ENCODE peak calls at places on chromosomes 6 and 20, in five cellular contexts. One of them, this sample, is unnamed.

GRCh38 chr20:31488171-31488570 is 13.1 kb downstream of the REM1 start:
- DNase-seq in H7: no peak
- DNase-seq in GF-D8: no peak
- DNase-seq in stimulated activated CD4-positive, alpha-beta T cell treated with anti-CD3 and anti-CD28 coated beads, Interleukin-15, amount 100 ng/mL, for 1 hour: no peak
- DNase-seq in cardiac muscle cell: no peak
- DNase-seq in this sample: no peak

GRCh38 chr20:1467355-1468116 is 887 bp upstream of the NSFL1C start:
- DNase-seq in H7: peak
- DNase-seq in GF-D8: peak
- DNase-seq in stimulated activated CD4-positive, alpha-beta T cell treated with anti-CD3 and anti-CD28 coated beads, Interleukin-15, amount 100 ng/mL, for 1 hour: no peak
- DNase-seq in cardiac muscle cell: no peak
- DNase-seq in this sample: peak

GRCh38 chr20:51128198-51128597 is 105.3 kb upstream of the KCNG1 start:
- DNase-seq in H7: no peak
- DNase-seq in GF-D8: no peak
- DNase-seq in stimulated activated CD4-positive, alpha-beta T cell treated with anti-CD3 and anti-CD28 coated beads, Interleukin-15, amount 100 ng/mL, for 1 hour: no peak
- DNase-seq in cardiac muscle cell: peak
- DNase-seq in this sample: no peak

GRCh38 chr20:5141615-5142014 is 14.8 kb downstream of the CDS2 start:
- DNase-seq in H7: no peak
- DNase-seq in GF-D8: no peak
- DNase-seq in stimulated activated CD4-positive, alpha-beta T cell treated with anti-CD3 and anti-CD28 coated beads, Interleukin-15, amount 100 ng/mL, for 1 hour: no peak
- DNase-seq in cardiac muscle cell: no peak
- DNase-seq in this sample: no peak

GRCh38 chr6:144758602-144759001 is 473.5 kb downstream of the UTRN start:
- DNase-seq in H7: no peak
- DNase-seq in GF-D8: no peak
- DNase-seq in stimulated activated CD4-positive, alpha-beta T cell treated with anti-CD3 and anti-CD28 coated beads, Interleukin-15, amount 100 ng/mL, for 1 hour: no peak
- DNase-seq in cardiac muscle cell: peak
- DNase-seq in this sample: no peak

GRCh38 chr6:166776571-166776970 is 149.5 kb upstream of the RPS6KA2 start:
- DNase-seq in H7: no peak
- DNase-seq in GF-D8: no peak
- DNase-seq in stimulated activated CD4-positive, alpha-beta T cell treated with anti-CD3 and anti-CD28 coated beads, Interleukin-15, amount 100 ng/mL, for 1 hour: no peak
- DNase-seq in cardiac muscle cell: no peak
- DNase-seq in this sample: no peak

GRCh38 chr6:24543683-24544082 is 48.9 kb downstream of the ALDH5A1 start:
- DNase-seq in H7: no peak
- DNase-seq in GF-D8: no peak
- DNase-seq in stimulated activated CD4-positive, alpha-beta T cell treated with anti-CD3 and anti-CD28 coated beads, Interleukin-15, amount 100 ng/mL, for 1 hour: no peak
- DNase-seq in cardiac muscle cell: no peak
- DNase-seq in this sample: no peak

GRCh38 chr6:34992353-34992752 is 103.3 kb downstream of the ANKS1A start:
- DNase-seq in H7: no peak
- DNase-seq in GF-D8: no peak
- DNase-seq in stimulated activated CD4-positive, alpha-beta T cell treated with anti-CD3 and anti-CD28 coated beads, Interleukin-15, amount 100 ng/mL, for 1 hour: no peak
- DNase-seq in cardiac muscle cell: no peak
- DNase-seq in this sample: no peak

GRCh38 chr20:1827974-1828785 is 67.0 kb upstream of the SIRPA start:
- DNase-seq in H7: peak
- DNase-seq in GF-D8: no peak
- DNase-seq in stimulated activated CD4-positive, alpha-beta T cell treated with anti-CD3 and anti-CD28 coated beads, Interleukin-15, amount 100 ng/mL, for 1 hour: no peak
- DNase-seq in cardiac muscle cell: peak
- DNase-seq in this sample: peak

GRCh38 chr20:33897313-33897912 is 86.3 kb downstream of the CHMP4B start:
- DNase-seq in H7: peak
- DNase-seq in GF-D8: no peak
- DNase-seq in stimulated activated CD4-positive, alpha-beta T cell treated with anti-CD3 and anti-CD28 coated beads, Interleukin-15, amount 100 ng/mL, for 1 hour: no peak
- DNase-seq in cardiac muscle cell: peak
- DNase-seq in this sample: no peak

GRCh38 chr6:143336446-143337152 is 113.9 kb downstream of the ADAT2 start:
- DNase-seq in H7: no peak
- DNase-seq in GF-D8: no peak
- DNase-seq in stimulated activated CD4-positive, alpha-beta T cell treated with anti-CD3 and anti-CD28 coated beads, Interleukin-15, amount 100 ng/mL, for 1 hour: no peak
- DNase-seq in cardiac muscle cell: peak
- DNase-seq in this sample: no peak

GRCh38 chr20:31549513-31549880 is 35.3 kb downstream of the HM13 start:
- DNase-seq in H7: no peak
- DNase-seq in GF-D8: no peak
- DNase-seq in stimulated activated CD4-positive, alpha-beta T cell treated with anti-CD3 and anti-CD28 coated beads, Interleukin-15, amount 100 ng/mL, for 1 hour: no peak
- DNase-seq in cardiac muscle cell: no peak
- DNase-seq in this sample: no peak

GRCh38 chr6:101541873-101542272 is 148.4 kb downstream of the GRIK2 start:
- DNase-seq in H7: no peak
- DNase-seq in GF-D8: no peak
- DNase-seq in stimulated activated CD4-positive, alpha-beta T cell treated with anti-CD3 and anti-CD28 coated beads, Interleukin-15, amount 100 ng/mL, for 1 hour: no peak
- DNase-seq in cardiac muscle cell: no peak
- DNase-seq in this sample: no peak

GRCh38 chr6:123214433-123214832 is 218.4 kb downstream of the CLVS2 start:
- DNase-seq in H7: no peak
- DNase-seq in GF-D8: no peak
- DNase-seq in stimulated activated CD4-positive, alpha-beta T cell treated with anti-CD3 and anti-CD28 coated beads, Interleukin-15, amount 100 ng/mL, for 1 hour: no peak
- DNase-seq in cardiac muscle cell: no peak
- DNase-seq in this sample: no peak

GRCh38 chr20:43724383-43724782 is 2.4 kb downstream of the GTSF1L start:
- DNase-seq in H7: no peak
- DNase-seq in GF-D8: peak
- DNase-seq in stimulated activated CD4-positive, alpha-beta T cell treated with anti-CD3 and anti-CD28 coated beads, Interleukin-15, amount 100 ng/mL, for 1 hour: no peak
- DNase-seq in cardiac muscle cell: no peak
- DNase-seq in this sample: no peak

GRCh38 chr20:18137412-18138265 is at the start of the genes KAT14 and PET117:
- DNase-seq in H7: peak
- DNase-seq in GF-D8: peak
- DNase-seq in stimulated activated CD4-positive, alpha-beta T cell treated with anti-CD3 and anti-CD28 coated beads, Interleukin-15, amount 100 ng/mL, for 1 hour: peak
- DNase-seq in cardiac muscle cell: peak
- DNase-seq in this sample: peak

GRCh38 chr6:52157301-52157930 is 28.8 kb upstream of the IL17A start:
- DNase-seq in H7: no peak
- DNase-seq in GF-D8: no peak
- DNase-seq in stimulated activated CD4-positive, alpha-beta T cell treated with anti-CD3 and anti-CD28 coated beads, Interleukin-15, amount 100 ng/mL, for 1 hour: no peak
- DNase-seq in cardiac muscle cell: peak
- DNase-seq in this sample: no peak

GRCh38 chr6:28008053-28008452 is 51.0 kb downstream of the OR2B6 start:
- DNase-seq in H7: no peak
- DNase-seq in GF-D8: no peak
- DNase-seq in stimulated activated CD4-positive, alpha-beta T cell treated with anti-CD3 and anti-CD28 coated beads, Interleukin-15, amount 100 ng/mL, for 1 hour: no peak
- DNase-seq in cardiac muscle cell: no peak
- DNase-seq in this sample: no peak

GRCh38 chr6:32060966-32061655 is 22.9 kb downstream of the CYP21A2 start:
- DNase-seq in H7: no peak
- DNase-seq in GF-D8: no peak
- DNase-seq in stimulated activated CD4-positive, alpha-beta T cell treated with anti-CD3 and anti-CD28 coated beads, Interleukin-15, amount 100 ng/mL, for 1 hour: no peak
- DNase-seq in cardiac muscle cell: no peak
- DNase-seq in this sample: no peak

GRCh38 chr6:47103931-47104330 is 61.8 kb upstream of the ADGRF1 start:
- DNase-seq in H7: no peak
- DNase-seq in GF-D8: no peak
- DNase-seq in stimulated activated CD4-positive, alpha-beta T cell treated with anti-CD3 and anti-CD28 coated beads, Interleukin-15, amount 100 ng/mL, for 1 hour: no peak
- DNase-seq in cardiac muscle cell: peak
- DNase-seq in this sample: no peak

GRCh38 chr20:58712823-58713731 is 20.5 kb downstream of the NPEPL1 start:
- DNase-seq in H7: peak
- DNase-seq in GF-D8: no peak
- DNase-seq in stimulated activated CD4-positive, alpha-beta T cell treated with anti-CD3 and anti-CD28 coated beads, Interleukin-15, amount 100 ng/mL, for 1 hour: no peak
- DNase-seq in cardiac muscle cell: no peak
- DNase-seq in this sample: peak

GRCh38 chr20:47551841-47552240 is 50.2 kb downstream of the NCOA3 start:
- DNase-seq in H7: no peak
- DNase-seq in GF-D8: no peak
- DNase-seq in stimulated activated CD4-positive, alpha-beta T cell treated with anti-CD3 and anti-CD28 coated beads, Interleukin-15, amount 100 ng/mL, for 1 hour: no peak
- DNase-seq in cardiac muscle cell: no peak
- DNase-seq in this sample: no peak

GRCh38 chr20:44166008-44166407 is 21.0 kb downstream of the JPH2 start:
- DNase-seq in H7: no peak
- DNase-seq in GF-D8: no peak
- DNase-seq in stimulated activated CD4-positive, alpha-beta T cell treated with anti-CD3 and anti-CD28 coated beads, Interleukin-15, amount 100 ng/mL, for 1 hour: no peak
- DNase-seq in cardiac muscle cell: no peak
- DNase-seq in this sample: no peak

GRCh38 chr6:139372326-139373153 is 1.9 kb downstream of the CITED2 start:
- DNase-seq in H7: no peak
- DNase-seq in GF-D8: no peak
- DNase-seq in stimulated activated CD4-positive, alpha-beta T cell treated with anti-CD3 and anti-CD28 coated beads, Interleukin-15, amount 100 ng/mL, for 1 hour: no peak
- DNase-seq in cardiac muscle cell: peak
- DNase-seq in this sample: no peak

GRCh38 chr20:45347936-45348809 is at the start of gene SDC4:
- DNase-seq in H7: peak
- DNase-seq in GF-D8: no peak
- DNase-seq in stimulated activated CD4-positive, alpha-beta T cell treated with anti-CD3 and anti-CD28 coated beads, Interleukin-15, amount 100 ng/mL, for 1 hour: peak
- DNase-seq in cardiac muscle cell: peak
- DNase-seq in this sample: peak